ENCODE peak calls at places on chromosome 5, in seven cellular contexts. One of them, this sample, is unnamed.

GRCh38 chr5:55621218-55621617 is 86.5 kb upstream of the PLPP1 start:
- DNase-seq in stimulated activated CD4-positive, alpha-beta T cell treated with anti-CD3 and anti-CD28 coated beads, Interleukin-1b, Interleukin-23, amount 100 ng/mL, for 4 hours: no peak
- DNase-seq in NCI-H510A: no peak
- DNase-seq in NCI-H345: no peak
- DNase-seq in RWPE1: no peak
- DNase-seq in ELR: no peak
- DNase-seq in BE2C: no peak
- DNase-seq in this sample: no peak

GRCh38 chr5:138953370-138954256 is 78.5 kb upstream of the LRRTM2 start:
- DNase-seq in NCI-H345: peak; percentile 95
- DNase-seq in ELR: no peak
- DNase-seq in stimulated activated CD4-positive, alpha-beta T cell treated with anti-CD3 and anti-CD28 coated beads, Interleukin-1b, Interleukin-23, amount 100 ng/mL, for 4 hours: no peak
- DNase-seq in RWPE1: peak; percentile 43
- DNase-seq in BE2C: peak; percentile 99
- DNase-seq in NCI-H510A: peak; percentile 50
- DNase-seq in this sample: peak; percentile 92

GRCh38 chr5:10539685-10539998 is 24.2 kb upstream of the ANKRD33B start:
- DNase-seq in NCI-H345: no peak
- DNase-seq in NCI-H510A: no peak
- DNase-seq in BE2C: no peak
- DNase-seq in stimulated activated CD4-positive, alpha-beta T cell treated with anti-CD3 and anti-CD28 coated beads, Interleukin-1b, Interleukin-23, amount 100 ng/mL, for 4 hours: no peak
- DNase-seq in RWPE1: no peak
- DNase-seq in ELR: peak; percentile 52
- DNase-seq in this sample: no peak

GRCh38 chr5:112203229-112203628 is 215.8 kb downstream of the EPB41L4A start:
- DNase-seq in ELR: no peak
- DNase-seq in stimulated activated CD4-positive, alpha-beta T cell treated with anti-CD3 and anti-CD28 coated beads, Interleukin-1b, Interleukin-23, amount 100 ng/mL, for 4 hours: no peak
- DNase-seq in NCI-H345: no peak
- DNase-seq in RWPE1: no peak
- DNase-seq in NCI-H510A: no peak
- DNase-seq in BE2C: no peak
- DNase-seq in this sample: no peak

GRCh38 chr5:149239917-149240316 is 31.7 kb upstream of the AFAP1L1 start:
- DNase-seq in NCI-H345: no peak
- DNase-seq in RWPE1: no peak
- DNase-seq in BE2C: no peak
- DNase-seq in ELR: no peak
- DNase-seq in NCI-H510A: no peak
- DNase-seq in stimulated activated CD4-positive, alpha-beta T cell treated with anti-CD3 and anti-CD28 coated beads, Interleukin-1b, Interleukin-23, amount 100 ng/mL, for 4 hours: no peak
- DNase-seq in this sample: no peak

GRCh38 chr5:74433255-74434123 is 207.0 kb downstream of the ENC1 start:
- DNase-seq in BE2C: no peak
- DNase-seq in ELR: peak; percentile 42
- DNase-seq in stimulated activated CD4-positive, alpha-beta T cell treated with anti-CD3 and anti-CD28 coated beads, Interleukin-1b, Interleukin-23, amount 100 ng/mL, for 4 hours: no peak
- DNase-seq in NCI-H510A: no peak
- DNase-seq in RWPE1: peak; percentile 79
- DNase-seq in NCI-H345: no peak
- DNase-seq in this sample: no peak

GRCh38 chr5:16713386-16713928 is 96.7 kb upstream of the RETREG1 start:
- DNase-seq in BE2C: peak; percentile 26
- DNase-seq in ELR: no peak
- DNase-seq in stimulated activated CD4-positive, alpha-beta T cell treated with anti-CD3 and anti-CD28 coated beads, Interleukin-1b, Interleukin-23, amount 100 ng/mL, for 4 hours: no peak
- DNase-seq in RWPE1: no peak
- DNase-seq in NCI-H510A: no peak
- DNase-seq in NCI-H345: no peak
- DNase-seq in this sample: no peak

GRCh38 chr5:582936-583635 is 29.1 kb upstream of the CEP72 start:
- DNase-seq in NCI-H510A: no peak
- DNase-seq in stimulated activated CD4-positive, alpha-beta T cell treated with anti-CD3 and anti-CD28 coated beads, Interleukin-1b, Interleukin-23, amount 100 ng/mL, for 4 hours: no peak
- DNase-seq in ELR: no peak
- DNase-seq in NCI-H345: no peak
- DNase-seq in BE2C: no peak
- DNase-seq in RWPE1: no peak
- DNase-seq in this sample: no peak

GRCh38 chr5:127997131-127997775 is 86.3 kb upstream of the SLC12A2 start:
- DNase-seq in ELR: no peak
- DNase-seq in stimulated activated CD4-positive, alpha-beta T cell treated with anti-CD3 and anti-CD28 coated beads, Interleukin-1b, Interleukin-23, amount 100 ng/mL, for 4 hours: no peak
- DNase-seq in NCI-H345: no peak
- DNase-seq in RWPE1: no peak
- DNase-seq in NCI-H510A: no peak
- DNase-seq in BE2C: no peak
- DNase-seq in this sample: no peak

GRCh38 chr5:138276402-138277054 is 2.1 kb upstream of the GFRA3 start:
- DNase-seq in NCI-H510A: peak; percentile 81
- DNase-seq in ELR: no peak
- DNase-seq in RWPE1: no peak
- DNase-seq in NCI-H345: peak; percentile 74
- DNase-seq in stimulated activated CD4-positive, alpha-beta T cell treated with anti-CD3 and anti-CD28 coated beads, Interleukin-1b, Interleukin-23, amount 100 ng/mL, for 4 hours: no peak
- DNase-seq in BE2C: no peak
- DNase-seq in this sample: peak; percentile 91

GRCh38 chr5:135426102-135427082 is 20.8 kb downstream of the DCANP1 start:
- DNase-seq in ELR: peak; percentile 79
- DNase-seq in RWPE1: peak; percentile 79
- DNase-seq in BE2C: peak; percentile 43
- DNase-seq in NCI-H345: peak; percentile 58
- DNase-seq in stimulated activated CD4-positive, alpha-beta T cell treated with anti-CD3 and anti-CD28 coated beads, Interleukin-1b, Interleukin-23, amount 100 ng/mL, for 4 hours: peak; percentile 13
- DNase-seq in NCI-H510A: no peak
- DNase-seq in this sample: peak; percentile 37

GRCh38 chr5:83547156-83547555 is 75.6 kb downstream of the VCAN start:
- DNase-seq in RWPE1: no peak
- DNase-seq in ELR: no peak
- DNase-seq in stimulated activated CD4-positive, alpha-beta T cell treated with anti-CD3 and anti-CD28 coated beads, Interleukin-1b, Interleukin-23, amount 100 ng/mL, for 4 hours: no peak
- DNase-seq in BE2C: no peak
- DNase-seq in NCI-H510A: no peak
- DNase-seq in NCI-H345: no peak
- DNase-seq in this sample: no peak

GRCh38 chr5:139808481-139809330 is 13.1 kb downstream of the PSD2 start:
- DNase-seq in RWPE1: peak; percentile 61
- DNase-seq in NCI-H510A: no peak
- DNase-seq in BE2C: no peak
- DNase-seq in ELR: peak; percentile 50
- DNase-seq in NCI-H345: no peak
- DNase-seq in stimulated activated CD4-positive, alpha-beta T cell treated with anti-CD3 and anti-CD28 coated beads, Interleukin-1b, Interleukin-23, amount 100 ng/mL, for 4 hours: no peak
- DNase-seq in this sample: no peak

GRCh38 chr5:37047947-37048346 is 171.4 kb downstream of the NIPBL start:
- DNase-seq in RWPE1: no peak
- DNase-seq in ELR: no peak
- DNase-seq in NCI-H510A: no peak
- DNase-seq in BE2C: no peak
- DNase-seq in NCI-H345: no peak
- DNase-seq in stimulated activated CD4-positive, alpha-beta T cell treated with anti-CD3 and anti-CD28 coated beads, Interleukin-1b, Interleukin-23, amount 100 ng/mL, for 4 hours: no peak
- DNase-seq in this sample: no peak